ENCODE peak calls at places on chromosome 6, in four cellular contexts. J, H, W and N are unnamed samples.

GRCh38 chr6:1686117-1687098 is 76.7 kb downstream of the FOXC1 start:
- DNase-seq in J (peak), H (no peak), W (no peak), N (no peak)

GRCh38 chr6:149140137-149140909 is 177.2 kb upstream of the TAB2 start:
- DNase-seq in J (no peak), H (peak), W (no peak), N (no peak)

GRCh38 chr6:98824907-98825601 is 9.3 kb upstream of the POU3F2 start:
- DNase-seq in J (no peak), H (no peak), W (no peak), N (no peak)

GRCh38 chr6:5610640-5611039 is 349.3 kb downstream of the FARS2 start:
- DNase-seq in J (no peak), H (no peak), W (no peak), N (no peak)

GRCh38 chr6:125791151-125791819 is 525 bp downstream of the NCOA7 start:
- DNase-seq in J (peak), H (no peak), W (no peak), N (peak)

GRCh38 chr6:109139109-109139508 is 43.8 kb downstream of the CEP57L1 start:
- DNase-seq in J (no peak), H (no peak), W (no peak), N (no peak)

GRCh38 chr6:13409991-13410390 is 77.4 kb downstream of the GFOD1 start:
- DNase-seq in J (no peak), H (no peak), W (no peak), N (no peak)

GRCh38 chr6:166415306-166415705 is 32.6 kb upstream of the MPC1 start:
- DNase-seq in J (no peak), H (no peak), W (no peak), N (peak)

GRCh38 chr6:137861550-137862337 is 5.3 kb upstream of the TNFAIP3 start:
- DNase-seq in J (no peak), H (no peak), W (no peak), N (no peak)

GRCh38 chr6:137794510-137795200 is 72.4 kb upstream of the TNFAIP3 start:
- DNase-seq in J (no peak), H (no peak), W (no peak), N (no peak)

GRCh38 chr6:16420715-16421461 is 182.5 kb downstream of the GMPR start:
- DNase-seq in J (peak), H (peak), W (no peak), N (peak)

GRCh38 chr6:53171605-53172467 is 23.2 kb upstream of the GCM1 start:
- DNase-seq in J (peak), H (peak), W (peak), N (peak)

GRCh38 chr6:144434308-144434990 is 149.3 kb downstream of the UTRN start:
- DNase-seq in J (no peak), H (no peak), W (no peak), N (no peak)

GRCh38 chr6:170007468-170008240 is 256.2 kb downstream of the ERMARD start:
- DNase-seq in J (no peak), H (no peak), W (peak), N (no peak)

GRCh38 chr6:157714153-157714490 is 108.9 kb upstream of the SNX9 start:
- DNase-seq in J (no peak), H (no peak), W (no peak), N (no peak)

GRCh38 chr6:137223370-137224131 is 4.4 kb upstream of the IFNGR1 start:
- DNase-seq in J (peak), H (no peak), W (peak), N (no peak)

GRCh38 chr6:10384064-10384317 is 30.9 kb downstream of the TFAP2A start:
- DNase-seq in J (no peak), H (no peak), W (no peak), N (no peak)
- H3K4me3 ChIP-seq in J (peak), H (no peak), W (no peak), N (no peak)

DNA sequence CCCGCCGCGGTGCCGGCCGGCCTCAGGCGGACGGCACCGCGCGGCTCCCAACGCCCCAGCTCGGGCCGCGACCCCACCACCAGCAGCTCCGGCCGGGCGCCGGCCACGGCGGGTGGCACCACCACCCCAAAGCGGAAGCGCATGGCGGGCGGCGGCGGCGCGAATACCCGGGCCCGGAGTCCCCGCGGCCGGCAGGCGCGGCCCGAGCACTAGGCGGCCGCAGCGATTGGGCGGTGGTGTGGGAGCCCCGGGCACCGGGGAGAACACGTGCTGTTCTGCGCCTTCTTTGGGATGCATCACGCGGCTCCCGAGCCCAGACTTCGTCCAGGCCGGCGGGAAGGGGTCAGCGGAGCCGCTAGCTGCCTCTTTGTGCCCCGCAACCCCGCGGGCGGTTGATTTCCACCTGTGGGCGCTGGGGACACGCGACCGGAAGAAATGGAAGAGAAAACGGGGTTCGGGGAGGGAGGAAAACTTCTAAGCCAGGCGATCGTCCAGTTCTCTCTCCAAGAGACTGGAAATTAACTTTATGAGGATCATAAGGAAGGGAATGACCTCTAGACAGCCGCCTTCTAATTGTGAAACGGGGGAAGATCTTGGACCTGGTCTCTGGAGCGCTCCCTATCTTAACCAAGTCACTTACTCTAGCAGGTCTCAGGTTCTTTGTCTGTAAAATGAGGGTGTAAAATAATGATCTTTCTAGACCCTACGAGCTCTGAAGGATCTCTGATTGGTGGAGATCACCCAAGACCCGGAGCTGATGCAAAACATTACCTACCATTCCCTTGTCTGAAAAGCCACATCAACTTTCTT is at the start of gene EPM2A:
- DNase-seq in J (peak), H (peak), W (peak), N (peak)
- TF ChIP-seq POLR2A in J (no peak), H (peak), W (peak), N (peak)

GRCh38 chr6:80163754-80164187 is 57.3 kb downstream of the BCKDHB start:
- DNase-seq in J (no peak), H (peak), W (no peak), N (no peak)
- TF ChIP-seq POLR2AphosphoS5 in J (no peak), H (no peak), W (no peak), N (no peak)

DNA sequence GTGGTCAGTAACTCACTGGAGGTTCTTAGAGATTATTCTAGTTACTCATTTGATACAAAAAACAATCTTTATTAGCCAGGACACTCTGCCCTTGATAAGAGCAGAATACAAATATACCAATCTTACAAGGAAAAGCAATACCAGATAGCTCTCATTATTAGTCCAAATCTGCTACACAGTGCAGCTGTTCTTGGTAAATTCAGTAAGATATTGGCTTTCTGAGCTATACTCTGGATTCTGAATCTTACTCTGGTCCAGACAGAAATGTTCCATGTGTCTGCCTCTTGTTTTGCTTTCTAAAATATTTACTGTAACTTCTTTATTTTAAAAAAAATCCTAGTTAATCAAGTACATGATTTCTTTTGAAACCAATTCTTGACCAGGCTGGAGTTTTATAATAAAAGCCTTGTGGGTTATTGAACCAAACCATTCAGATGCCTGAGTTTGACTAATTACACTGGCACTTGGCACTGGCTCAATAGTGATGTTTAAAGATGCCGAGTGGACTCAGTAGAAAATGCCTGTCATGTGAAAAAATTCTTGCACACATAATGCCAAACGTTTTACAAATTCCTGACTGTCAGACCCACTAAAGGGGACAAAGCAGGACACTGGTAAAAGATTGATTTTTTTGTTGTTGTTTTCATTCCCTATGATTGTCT is 242.8 kb upstream of the TCF21 start:
- DNase-seq in J (no peak), H (no peak), W (no peak), N (no peak)
- H3K4me3 ChIP-seq in J (no peak), H (no peak), W (no peak), N (no peak)

GRCh38 chr6:167555836-167556235 is 230.9 kb downstream of the TTLL2 start:
- DNase-seq in J (no peak), H (no peak), W (no peak), N (no peak)

GRCh38 chr6:167558213-167558869 is 233.5 kb downstream of the TTLL2 start:
- DNase-seq in J (no peak), H (no peak), W (peak), N (no peak)

GRCh38 chr6:167564416-167565250 is 239.7 kb downstream of the TTLL2 start:
- DNase-seq in J (no peak), H (no peak), W (peak), N (no peak)

GRCh38 chr6:167560673-167561569 is 236.0 kb downstream of the TTLL2 start:
- DNase-seq in J (no peak), H (no peak), W (peak), N (no peak)

DNA sequence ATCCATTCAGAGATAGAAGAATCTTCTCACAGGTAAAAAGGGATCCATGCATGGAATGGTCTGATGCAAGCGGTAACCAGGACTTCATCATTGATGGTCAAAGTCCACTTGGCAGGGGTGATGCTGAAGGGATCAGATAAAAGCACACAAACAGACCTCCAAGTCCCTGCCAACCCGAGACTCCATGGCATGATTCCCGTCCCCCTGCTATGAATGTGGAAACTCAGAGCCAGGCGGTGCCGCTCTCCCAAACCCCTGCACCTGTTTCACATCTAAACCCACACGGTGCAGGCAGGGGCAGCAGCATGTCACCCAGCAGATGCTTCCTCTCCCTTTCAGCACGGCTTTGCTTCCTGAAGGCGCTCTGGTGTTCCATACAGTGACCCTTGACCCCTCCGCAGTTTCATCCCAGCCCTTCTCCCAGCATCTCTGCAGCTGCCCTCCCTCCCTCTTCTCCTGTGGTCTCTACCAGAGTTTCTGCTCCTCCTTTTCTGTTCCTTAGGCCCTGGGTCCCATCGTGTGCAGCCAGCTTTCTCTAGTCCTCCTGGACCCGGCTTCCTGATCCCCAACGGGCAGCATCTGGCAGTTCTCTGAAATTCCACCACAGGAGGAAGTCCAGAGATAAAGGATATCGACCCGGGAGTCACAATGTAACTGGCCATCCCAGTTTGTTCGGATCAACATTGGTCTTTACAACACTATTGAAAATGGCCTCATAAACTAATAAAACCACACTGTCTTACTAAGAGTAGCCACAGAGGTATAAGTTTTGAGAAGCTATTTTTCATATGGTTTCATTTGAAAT is 235.0 kb downstream of the TTLL2 start:
- DNase-seq in J (no peak), H (no peak), W (peak), N (peak)
- TF ChIP-seq POLR2A in J (no peak), H (no peak), W (no peak), N (no peak)